ENCODE peak calls at places on chromosomes 6 and 20, in five cellular contexts. Y is GM12892, B is body of pancreas, V is IMR-90, N is K562. L is an unnamed sample.

GRCh38 chr20:709864-710761 is 34.5 kb upstream of the SCRT2 start:
- DNase-seq in Y (no peak), B (no peak), V (no peak), N (no peak), L (peak)

GRCh38 chr6:38897507-38897906 is 151.1 kb upstream of the GLP1R start:
- DNase-seq in Y (no peak), B (no peak), V (no peak), N (no peak), L (no peak)

GRCh38 chr6:107275330-107275865 is 160.1 kb upstream of the BEND3 start:
- DNase-seq in Y (no peak), B (peak), V (peak), N (peak), L (peak)

GRCh38 chr6:158445426-158446085 is 114.3 kb upstream of the TMEM181 start:
- DNase-seq in Y (no peak), B (no peak), V (no peak), N (no peak), L (no peak)

GRCh38 chr6:73078908-73079610 is 146.2 kb downstream of the KHDC1L start:
- DNase-seq in Y (no peak), B (no peak), V (no peak), N (no peak), L (no peak)

GRCh38 chr6:98839788-98840361 is 5.5 kb downstream of the POU3F2 start:
- DNase-seq in Y (no peak), B (no peak), V (peak), N (peak), L (peak)

GRCh38 chr6:126066068-126067048 is 80.0 kb downstream of the TRMT11 start:
- DNase-seq in Y (no peak), B (no peak), V (no peak), N (peak), L (no peak)

GRCh38 chr6:109082178-109082577 is 12.5 kb downstream of the SESN1 start:
- DNase-seq in Y (no peak), B (no peak), V (peak), N (peak), L (no peak)

GRCh38 chr20:10508468-10509251 is 73.6 kb downstream of the SLX4IP start:
- DNase-seq in Y (no peak), B (no peak), V (peak), N (peak), L (peak)

GRCh38 chr6:215335-216034 is 76.8 kb upstream of the DUSP22 start:
- DNase-seq in Y (no peak), B (no peak), V (peak), N (no peak), L (no peak)

GRCh38 chr6:37365791-37366190 is 12.0 kb downstream of the RNF8 start:
- DNase-seq in Y (no peak), B (no peak), V (peak), N (peak), L (peak)

GRCh38 chr20:54680872-54681297 is 205.5 kb downstream of the DOK5 start:
- DNase-seq in Y (no peak), B (peak), V (peak), N (peak), L (peak)

GRCh38 chr6:169791721-169792131 is 40.3 kb downstream of the ERMARD start:
- DNase-seq in Y (no peak), B (no peak), V (no peak), N (no peak), L (no peak)

GRCh38 chr6:142913511-142914047 is 31.4 kb downstream of the HIVEP2 start:
- DNase-seq in Y (peak), B (no peak), V (no peak), N (no peak), L (no peak)

GRCh38 chr6:45624228-45624627 is 246.5 kb upstream of the SUPT3H start:
- DNase-seq in Y (no peak), B (no peak), V (no peak), N (no peak), L (no peak)

GRCh38 chr6:158524311-158524710 is 35.6 kb upstream of the TMEM181 start:
- DNase-seq in Y (no peak), B (no peak), V (no peak), N (no peak), L (no peak)

GRCh38 chr20:63044204-63044600 is 37.4 kb upstream of the BHLHE23 start:
- DNase-seq in Y (no peak), B (no peak), V (no peak), N (no peak), L (no peak)

GRCh38 chr20:49186535-49187329 is 1.4 kb downstream of the STAU1 start:
- DNase-seq in Y (peak), B (peak), V (peak), N (peak), L (peak)
- TF ChIP-seq POLR2A in Y (no peak), B (peak), V (no peak), N (no peak), L (peak)

DNA sequence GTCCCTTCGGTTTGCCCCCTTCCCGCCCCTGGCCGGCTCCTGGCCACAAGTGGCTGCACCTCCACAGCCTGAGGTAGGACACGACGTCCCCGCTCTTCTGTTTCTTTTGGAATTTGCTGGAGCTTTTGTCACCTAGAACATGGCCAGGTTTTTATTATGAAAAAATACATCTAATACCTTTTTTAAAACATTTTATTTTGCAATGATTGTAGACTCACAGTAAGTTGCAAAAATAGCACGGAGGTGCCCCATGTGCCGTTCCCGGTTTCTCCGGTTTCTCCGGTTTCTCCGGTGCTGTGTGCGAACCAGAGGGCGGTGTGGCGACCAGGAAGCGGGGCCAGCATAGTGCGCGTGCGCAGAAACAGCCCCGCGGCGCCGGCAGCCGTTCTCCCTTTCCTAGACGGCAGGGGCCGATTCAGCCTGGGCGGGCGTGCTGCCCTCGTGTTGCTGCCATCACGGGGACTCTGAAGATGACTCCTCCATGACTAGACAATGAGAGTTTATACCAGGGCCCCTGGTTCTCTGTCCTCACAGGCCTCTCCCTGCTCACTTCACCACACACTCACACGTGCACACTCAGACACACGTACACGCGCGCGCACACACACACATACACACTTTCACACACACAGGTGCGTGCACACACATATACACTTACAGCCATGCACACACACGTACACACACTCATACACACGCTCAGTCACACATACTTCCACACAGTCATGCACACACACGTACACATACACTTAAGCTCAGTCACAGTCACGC is 102.1 kb downstream of the TMEM242 start:
- DNase-seq in Y (peak), B (peak), V (peak), N (peak), L (peak)
- TF ChIP-seq POLR2A in Y (no peak), B (peak), V (no peak), N (peak), L (peak)

DNA sequence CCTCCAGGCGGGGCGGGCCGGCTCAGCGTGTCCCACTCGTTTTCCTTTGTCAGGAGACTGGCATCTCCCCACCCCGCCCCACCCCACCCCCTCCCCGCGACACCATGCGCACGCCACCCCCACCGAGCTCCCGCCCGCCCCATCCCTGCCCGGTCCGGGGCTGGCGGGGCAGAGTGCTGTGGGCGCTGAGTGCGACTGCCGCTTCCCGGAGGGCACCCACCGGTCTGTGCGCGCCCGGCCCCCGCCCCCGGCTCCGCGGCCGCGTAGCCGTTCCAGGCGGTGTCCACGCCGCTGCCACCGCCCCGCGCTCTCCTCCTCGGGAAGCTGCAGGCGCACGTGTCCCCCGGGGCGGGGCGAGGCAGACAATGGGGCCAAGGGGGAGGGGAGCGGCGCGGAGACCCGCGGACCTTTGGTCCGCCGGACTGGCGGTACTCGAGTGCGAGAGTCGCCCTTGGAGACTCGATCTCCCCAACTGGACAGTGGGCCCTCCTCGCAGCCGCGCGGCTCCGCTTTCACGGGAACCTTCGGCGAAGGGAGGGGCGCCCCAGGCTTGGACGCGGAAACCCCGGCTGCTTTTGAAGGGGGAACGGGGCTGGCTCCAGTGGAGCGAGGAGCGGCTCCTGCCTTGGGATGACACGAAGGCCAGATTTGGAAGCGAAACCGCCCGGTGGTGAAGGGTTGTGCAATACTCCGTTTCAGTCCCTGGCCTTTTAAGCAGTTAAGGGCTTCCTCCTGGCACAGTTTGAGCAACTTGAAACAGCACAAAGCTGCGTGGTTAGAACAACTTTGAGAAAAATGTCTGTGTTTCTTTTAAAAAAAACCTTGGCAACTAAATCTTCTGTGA is 1.1 kb upstream of the SYNCRIP start:
- DNase-seq in Y (peak), B (peak), V (peak), N (peak), L (peak)
- TF ChIP-seq POLR2A in Y (peak), B (peak), V (peak), N (peak), L (no peak)

GRCh38 chr6:43769526-43770416 is at the start of gene VEGFA:
- DNase-seq in Y (peak), B (peak), V (peak), N (peak), L (peak)

GRCh38 chr6:43771858-43772570 is 2.0 kb downstream of the VEGFA start:
- DNase-seq in Y (peak), B (peak), V (no peak), N (peak), L (peak)

GRCh38 chr6:43768983-43769525 is 957 bp upstream of the VEGFA start:
- DNase-seq in Y (no peak), B (peak), V (peak), N (no peak), L (no peak)

GRCh38 chr6:43771210-43771857 is 1.3 kb downstream of the VEGFA start:
- DNase-seq in Y (peak), B (peak), V (peak), N (peak), L (peak)

GRCh38 chr6:43770417-43771209 is 602 bp downstream of the VEGFA start:
- DNase-seq in Y (no peak), B (peak), V (peak), N (peak), L (peak)
- TF ChIP-seq POLR2A in Y (no peak), B (peak), V (no peak), N (peak), L (peak)

GRCh38 chr6:138590796-138591709 is 91.8 kb upstream of the NHSL1 start:
- DNase-seq in Y (no peak), B (peak), V (peak), N (peak), L (peak)

GRCh38 chr6:138592698-138593097 is 93.4 kb upstream of the NHSL1 start:
- DNase-seq in Y (no peak), B (no peak), V (no peak), N (no peak), L (no peak)

GRCh38 chr6:138594749-138595148 is 95.5 kb upstream of the NHSL1 start:
- DNase-seq in Y (no peak), B (no peak), V (no peak), N (no peak), L (no peak)

GRCh38 chr6:138594042-138594636 is 94.8 kb upstream of the NHSL1 start:
- DNase-seq in Y (no peak), B (no peak), V (no peak), N (no peak), L (no peak)

DNA sequence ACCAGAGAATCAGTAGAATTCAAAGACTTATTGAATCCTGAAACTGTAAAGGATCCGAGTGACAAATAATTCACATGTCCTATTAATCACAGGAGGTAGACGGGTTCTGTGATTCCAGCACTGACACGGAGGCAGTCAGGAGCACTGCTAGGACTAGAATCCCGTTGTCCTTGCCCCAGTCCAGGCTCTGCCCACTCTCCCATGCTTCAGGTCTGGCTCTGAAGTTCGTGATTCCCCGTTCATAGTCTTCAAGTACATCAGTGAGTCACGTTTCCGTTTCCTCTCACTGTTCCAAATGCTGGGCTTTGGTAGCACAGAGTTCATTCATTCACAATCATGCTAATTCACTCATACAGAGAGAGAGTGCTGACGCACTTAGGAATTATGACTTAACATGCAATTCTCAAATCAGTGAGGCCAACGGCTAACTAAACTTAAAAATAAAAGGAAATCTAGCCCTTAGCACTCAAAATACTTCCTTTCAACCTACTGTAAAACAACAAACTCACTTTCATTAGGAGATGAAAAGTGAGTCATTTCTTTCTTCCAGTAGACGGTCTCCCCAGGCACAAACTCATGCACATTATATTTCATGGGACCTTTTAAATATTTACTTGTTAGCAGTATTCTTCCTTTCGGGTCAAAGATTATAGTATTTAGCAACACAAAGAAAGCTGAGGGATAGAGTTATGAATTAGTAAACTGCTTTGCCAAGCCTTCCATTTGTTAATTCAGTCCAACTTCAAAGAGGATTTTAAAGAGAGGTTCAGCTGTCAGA is 94.0 kb upstream of the NHSL1 start:
- DNase-seq in Y (no peak), B (peak), V (peak), N (no peak), L (no peak)
- TF ChIP-seq POLR2A in Y (peak), B (peak), V (peak), N (no peak), L (no peak)

GRCh38 chr20:45812157-45813005 is at the start of gene UBE2C:
- DNase-seq in Y (peak), B (peak), V (peak), N (no peak), L (peak)
- TF ChIP-seq POLR2A in Y (peak), B (peak), V (peak), N (no peak), L (peak)

DNA sequence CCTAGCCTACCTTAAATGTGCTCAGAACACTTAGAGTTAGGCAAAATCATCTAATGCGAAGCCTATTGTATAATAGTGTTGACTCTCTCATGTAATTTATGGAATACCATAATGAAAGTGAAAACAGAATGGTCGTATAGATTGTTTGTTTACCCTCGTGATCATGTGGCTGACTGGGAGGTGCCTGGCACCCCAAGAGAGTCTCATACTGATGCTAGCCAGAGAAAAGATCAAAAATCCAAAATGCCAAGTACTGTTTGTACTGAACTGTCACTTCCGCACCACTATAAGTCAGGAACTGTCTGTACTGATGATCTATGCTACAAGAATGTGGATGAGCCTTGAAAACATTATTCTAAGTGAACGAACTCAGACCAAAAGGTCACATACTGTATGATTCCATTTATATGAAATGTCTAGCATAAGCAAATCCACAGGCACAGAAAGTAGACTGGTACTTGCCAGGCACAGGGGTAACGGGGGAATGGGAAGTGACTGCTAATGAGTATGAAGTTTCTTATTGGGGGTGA is 22.4 kb downstream of the ZMYND8 start:
- DNase-seq in Y (no peak), B (no peak), V (peak), N (no peak), L (peak)
- TF ChIP-seq POLR2A in Y (no peak), B (no peak), V (peak), N (no peak), L (peak)

GRCh38 chr20:3106658-3107463 is 22.3 kb upstream of the AVP start:
- DNase-seq in Y (no peak), B (no peak), V (no peak), N (no peak), L (no peak)
- TF ChIP-seq POLR2A in Y (no peak), B (no peak), V (no peak), N (no peak), L (no peak)

GRCh38 chr6:111593516-111593824 is 12.2 kb downstream of the TRAF3IP2 start:
- DNase-seq in Y (no peak), B (no peak), V (no peak), N (no peak), L (no peak)
- TF ChIP-seq POLR2A in Y (no peak), B (no peak), V (no peak), N (no peak), L (no peak)

DNA sequence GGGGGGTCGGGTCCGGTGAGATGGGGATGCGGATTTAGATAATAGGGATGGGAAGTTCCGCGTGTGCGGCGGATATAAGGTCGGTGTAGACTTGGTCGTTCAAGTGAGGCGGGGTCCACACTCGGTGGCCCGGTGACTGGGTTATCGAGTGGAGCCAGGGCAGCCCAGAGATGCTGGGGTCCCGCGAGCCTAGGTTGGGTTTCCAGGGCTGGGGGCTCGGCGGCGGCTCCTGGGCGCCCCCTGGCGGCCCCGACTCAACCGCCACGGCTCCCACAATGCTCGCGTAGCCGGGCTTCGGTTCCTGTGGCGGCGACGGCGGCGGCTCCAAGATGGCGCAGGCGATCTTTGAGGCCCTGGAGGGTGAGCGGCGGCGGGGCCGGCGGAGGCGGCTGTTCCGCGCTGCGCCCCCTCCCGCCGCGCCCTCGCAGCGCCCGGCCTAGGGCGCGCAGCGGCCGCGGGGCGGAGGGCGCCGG is at the start of gene ZNF341:
- DNase-seq in Y (peak), B (peak), V (peak), N (peak), L (peak)
- TF ChIP-seq POLR2A in Y (no peak), B (no peak), V (no peak), N (no peak), L (peak)

L was measured in erythroblast.